ENCODE peak calls at places on chromosomes 4 and X, in four cellular contexts. A, V, U and L are unnamed samples.
A peak's percentile ranks its signal among the peaks of the same experiment; 100 is the strongest.

GRCh38 chr4:116197317-116197809 is 888.0 kb downstream of the TRAM1L1 start:
- DNase-seq in A (no peak), U (no peak), V (no peak), L (no peak)

GRCh38 chrX:110311437-110312230 is 6.3 kb downstream of the AMMECR1 start:
- DNase-seq in U (no peak), A (no peak), V (no peak), L (no peak)

GRCh38 chr4:18042754-18043153 is 21.2 kb upstream of the LCORL start:
- DNase-seq in V (no peak), A (no peak), U (no peak), L (no peak)

GRCh38 chrX:51496501-51497291 is at the start of gene NUDT11:
- DNase-seq in V (peak; percentile 72), U (peak; percentile 58), A (no peak), L (peak; percentile 39)

GRCh38 chrX:47690175-47690574 is 31.2 kb upstream of the UXT start:
- DNase-seq in V (no peak), A (no peak), U (peak; percentile 8), L (no peak)

GRCh38 chr4:175419120-175419774 is 392.8 kb downstream of the GPM6A start:
- DNase-seq in U (peak; percentile 93), V (peak; percentile 96), A (peak; percentile 13), L (no peak)

GRCh38 chrX:125727117-125727516 is 407.4 kb downstream of the TEX13C start:
- DNase-seq in A (no peak), V (no peak), U (no peak), L (no peak)

GRCh38 chrX:136065044-136065671 is 79.9 kb downstream of the SLC9A6 start:
- DNase-seq in U (no peak), A (peak; percentile 42), V (peak; percentile 47), L (no peak)

GRCh38 chr4:137700072-137700471 is 167.8 kb upstream of the PCDH18 start:
- DNase-seq in V (peak; percentile 71), A (no peak), U (no peak), L (no peak)

GRCh38 chr4:5010984-5011383 is 8.3 kb downstream of the CYTL1 start:
- DNase-seq in V (no peak), U (no peak), A (no peak), L (no peak)

GRCh38 chrX:150548684-150549083 is 19.7 kb upstream of the MTM1 start:
- DNase-seq in V (peak; percentile 39), A (no peak), U (no peak), L (no peak)

GRCh38 chrX:15854080-15854655 is 445 bp downstream of the AP1S2 start:
- DNase-seq in U (peak; percentile 39), A (peak; percentile 24), V (no peak), L (peak; percentile 76)

GRCh38 chrX:132119821-132120220 is 8.0 kb downstream of the FRMD7 start:
- DNase-seq in V (no peak), A (no peak), U (no peak), L (no peak)

GRCh38 chr4:186593587-186593973 is 38.2 kb upstream of the MTNR1A start:
- DNase-seq in V (no peak), A (no peak), U (no peak), L (no peak)

GRCh38 chr4:174604198-174604597 is 81.9 kb upstream of the HPGD start:
- DNase-seq in A (no peak), U (peak; percentile 71), V (peak; percentile 10), L (no peak)

GRCh38 chrX:18883234-18883960 is 100.5 kb downstream of the PHKA2 start:
- DNase-seq in V (no peak), A (peak; percentile 30), U (peak; percentile 56), L (no peak)

GRCh38 chrX:34619920-34620319 is 37.2 kb downstream of the TMEM47 start:
- DNase-seq in V (no peak), A (no peak), U (no peak), L (no peak)

GRCh38 chr4:113109106-113109740 is 59.8 kb downstream of the ANK2 start:
- DNase-seq in A (peak; percentile 46), V (no peak), U (no peak), L (no peak)

GRCh38 chr4:2220016-2220620 is 21.8 kb downstream of the HAUS3 start:
- DNase-seq in V (peak; percentile 68), U (peak; percentile 56), A (peak; percentile 61), L (peak; percentile 67)

GRCh38 chrX:2664497-2664896 is 26.6 kb upstream of the CD99 start:
- DNase-seq in A (no peak), V (peak; percentile 87), U (no peak), L (no peak)

GRCh38 chr4:133324491-133324890 is 175.4 kb downstream of the PCDH10 start:
- DNase-seq in V (no peak), A (no peak), U (no peak), L (no peak)

GRCh38 chrX:68462653-68463052 is 29.4 kb upstream of the OPHN1 start:
- DNase-seq in V (peak; percentile 47), A (no peak), U (peak; percentile 48), L (peak; percentile 67)

GRCh38 chrX:69034451-69034850 is 130.8 kb downstream of the PJA1 start:
- DNase-seq in A (no peak), U (no peak), V (no peak), L (no peak)

GRCh38 chrX:43718546-43718945 is 62.4 kb downstream of the MAOA start:
- DNase-seq in V (no peak), A (no peak), U (no peak), L (no peak)

GRCh38 chrX:64192040-64192439 is 13.5 kb downstream of the AMER1 start:
- DNase-seq in V (no peak), U (no peak), A (no peak), L (no peak)

GRCh38 chr4:152696764-152697250 is 17.0 kb upstream of the TMEM154 start:
- DNase-seq in U (no peak), A (peak; percentile 63), V (peak; percentile 65), L (no peak)

GRCh38 chrX:41779058-41779564 is 55.1 kb downstream of the GPR82 start:
- DNase-seq in A (peak; percentile 16), U (peak; percentile 79), V (peak; percentile 85), L (no peak)

GRCh38 chr4:72351521-72351920 is 217.5 kb downstream of the ADAMTS3 start:
- DNase-seq in V (no peak), U (no peak), A (no peak), L (no peak)

GRCh38 chr4:103099691-103100392 is at the start of gene BDH2:
- DNase-seq in V (peak; percentile 97), U (peak; percentile 85), A (peak; percentile 85), L (peak; percentile 69)

GRCh38 chr4:119626943-119627266 is 1.7 kb downstream of the PDE5A start:
- DNase-seq in U (no peak), V (no peak), A (no peak), L (no peak)

GRCh38 chr4:6183740-6184139 is 16.6 kb downstream of the JAKMIP1 start:
- DNase-seq in V (no peak), U (no peak), A (no peak), L (no peak)

GRCh38 chr4:77582716-77583115 is 22.9 kb upstream of the CXCL13 start:
- DNase-seq in A (no peak), U (peak; percentile 7), V (no peak), L (no peak)

GRCh38 chrX:17818729-17819128 is 42.4 kb downstream of the RAI2 start:
- DNase-seq in U (no peak), A (no peak), V (no peak), L (no peak)

GRCh38 chrX:1398431-1399340 is 6.8 kb upstream of the SLC25A6 start:
- DNase-seq in A (no peak), U (no peak), V (peak; percentile 16), L (no peak)

GRCh38 chr4:78650106-78651021 is 98.8 kb downstream of the ANXA3 start:
- DNase-seq in V (peak; percentile 86), U (peak; percentile 38), A (no peak), L (peak; percentile 65)

GRCh38 chr4:128600996-128601857 is 208.3 kb upstream of the JADE1 start:
- DNase-seq in U (peak; percentile 94), A (peak; percentile 93), V (peak; percentile 97), L (peak; percentile 88)

GRCh38 chr4:25068386-25068785 is 37.6 kb upstream of the LGI2 start:
- DNase-seq in U (no peak), A (no peak), V (no peak), L (no peak)

GRCh38 chr4:48653217-48654014 is 126.7 kb downstream of the FRYL start:
- DNase-seq in A (no peak), U (no peak), V (peak; percentile 79), L (peak; percentile 32)

GRCh38 chrX:45748443-45748842 is 547.8 kb upstream of the DIPK2B start:
- DNase-seq in V (no peak), U (no peak), A (no peak), L (no peak)

GRCh38 chr4:124157781-124158180 is 554.8 kb downstream of the ANKRD50 start:
- DNase-seq in U (no peak), A (no peak), V (no peak), L (no peak)

GRCh38 chr4:188196134-188196735 is 57.0 kb downstream of the TRIML1 start:
- DNase-seq in V (no peak), A (no peak), U (no peak), L (no peak)

GRCh38 chr4:188198980-188199792 is 59.9 kb downstream of the TRIML1 start:
- DNase-seq in V (no peak), U (peak; percentile 17), A (no peak), L (no peak)

GRCh38 chr4:188201851-188202250 is 62.6 kb downstream of the TRIML1 start:
- DNase-seq in U (no peak), A (no peak), V (peak; percentile 71), L (no peak)

GRCh38 chr4:188197566-188197965 is 58.3 kb downstream of the TRIML1 start:
- DNase-seq in U (no peak), V (no peak), A (no peak), L (no peak)
- H3K4me2 ChIP-seq in U (no peak overlapping the region), V (no peak overlapping the region), A (no peak overlapping the region), L (no peak overlapping the region)

DNA sequence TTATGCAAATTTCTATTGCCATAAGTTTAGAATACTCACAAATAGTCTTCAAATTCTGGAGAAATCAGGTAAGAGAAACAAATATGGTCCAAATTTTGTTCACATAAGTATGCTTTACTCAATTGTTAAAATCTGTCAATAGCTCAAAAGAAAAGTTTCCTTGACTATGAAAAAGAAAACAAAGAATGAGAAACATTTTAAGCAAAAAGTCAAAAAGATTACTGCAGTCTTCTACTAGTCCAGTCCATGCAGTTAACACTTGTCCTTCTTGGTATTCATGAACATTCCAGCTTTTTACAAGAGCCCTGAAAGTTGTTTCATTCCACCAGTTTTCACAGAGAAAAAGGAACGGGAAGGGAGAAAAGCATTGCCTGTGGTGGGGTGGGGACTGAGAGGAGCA is 54.7 kb upstream of the ZXDA start:
- DNase-seq in U (no peak), A (no peak), V (no peak), L (no peak)
- TF ChIP-seq MAZ in U (no peak), A (no peak), V (no peak), L (no peak)

GRCh38 chr4:145731026-145731425 is 51.1 kb downstream of the C4orf51 start:
- DNase-seq in V (peak; percentile 90), A (peak; percentile 77), U (peak; percentile 85), L (no peak)
- H3K4me2 ChIP-seq in V (peak overlapping the region; percentile 6), A (peak overlapping the region; percentile 8), U (peak overlapping the region; percentile 75), L (no peak overlapping the region)

GRCh38 chrX:151938172-151938571 is 25.5 kb downstream of the MAGEA4 start:
- DNase-seq in V (no peak), A (no peak), U (no peak), L (no peak)
- TF ChIP-seq MAZ in V (no peak), A (no peak), U (no peak), L (no peak)

GRCh38 chrX:40100537-40101429 is 3.0 kb upstream of the BCOR start:
- DNase-seq in V (no peak), U (no peak), A (no peak), L (no peak)
- H3K4me2 ChIP-seq in V (no peak overlapping the region), U (no peak overlapping the region), A (peak overlapping the region; percentile 60), L (peak overlapping the region; percentile 46)